ENCODE peak calls at places on chromosomes 5 and 9, in eight cellular contexts. H is transverse colon; O is heart left ventricle; W is activated T-helper 1 cell treated with anti-CD3 and anti-CD28 coated beads, Interleukin-2, amount 50 U/mL, for 16 hours; Q is AG09319; N is stomach; C is HT1080; M is DMS 273 treated with DMSO at 0.1 percent for 48 hours. B is an unnamed sample.

GRCh38 chr5:159510282-159510681 is 180.0 kb upstream of the IL12B start:
- DNase-seq in H (peak), O (peak), W (no peak), Q (peak), N (no peak), C (peak), M (peak), B (peak)

GRCh38 chr5:174724484-174725260 is at the start of gene MSX2:
- DNase-seq in H (peak), O (peak), W (no peak), Q (peak), N (peak), C (peak), M (peak), B (no peak)

GRCh38 chr5:50945139-50945538 is 278.7 kb downstream of the PARP8 start:
- DNase-seq in H (no peak), O (no peak), W (no peak), Q (no peak), N (no peak), C (no peak), M (no peak), B (no peak)

GRCh38 chr9:82021198-82021597 is 32.6 kb downstream of the SPATA31D1 start:
- DNase-seq in H (no peak), O (no peak), W (no peak), Q (peak), N (no peak), C (peak), M (peak), B (peak)

GRCh38 chr9:1490341-1491115 is 440.4 kb downstream of the DMRT2 start:
- DNase-seq in H (no peak), O (no peak), W (no peak), Q (no peak), N (no peak), C (peak), M (no peak), B (no peak)

GRCh38 chr9:86043999-86044398 is 55.4 kb downstream of the GOLM1 start:
- DNase-seq in H (no peak), O (no peak), W (no peak), Q (no peak), N (no peak), C (no peak), M (no peak), B (no peak)

GRCh38 chr5:38438757-38439156 is 117.7 kb downstream of the LIFR start:
- DNase-seq in H (no peak), O (no peak), W (no peak), Q (no peak), N (no peak), C (no peak), M (no peak), B (no peak)

GRCh38 chr9:899440-900184 is 58.1 kb downstream of the DMRT1 start:
- DNase-seq in H (peak), O (no peak), W (no peak), Q (no peak), N (no peak), C (no peak), M (no peak), B (no peak)